ENCODE peak calls at places on chromosomes 13 and 19, in six cellular contexts. D, J, W, T, F and O are unnamed samples.

GRCh38 chr13:92716749-92717148 is 509.9 kb upstream of the GPC6 start:
- DNase-seq in F (no peak), J (no peak), D (no peak), W (peak), T (no peak), O (no peak)

GRCh38 chr13:43720780-43721397 is 65.9 kb downstream of the ENOX1 start:
- DNase-seq in J (no peak), T (no peak), D (no peak), F (no peak), W (peak), O (no peak)

GRCh38 chr13:72820156-72820897 is 38.4 kb downstream of the PIBF1 start:
- DNase-seq in J (no peak), W (peak), T (no peak), D (no peak), F (no peak), O (no peak)

GRCh38 chr19:49849433-49850220 is 1.3 kb upstream of the PTOV1 start:
- DNase-seq in J (no peak), F (no peak), T (no peak), D (no peak), W (no peak), O (no peak)

GRCh38 chr19:30662211-30662861 is 290.2 kb downstream of the ZNF536 start:
- DNase-seq in D (no peak), W (no peak), T (no peak), J (no peak), F (no peak), O (no peak)

GRCh38 chr19:28171983-28172382 is 1041.0 kb downstream of the UQCRFS1 start:
- DNase-seq in F (no peak), D (no peak), T (no peak), W (no peak), J (no peak), O (no peak)

GRCh38 chr19:14023404-14024235 is 4.3 kb upstream of the RLN3 start:
- DNase-seq in W (peak), J (no peak), T (no peak), D (no peak), F (no peak), O (peak)

GRCh38 chr13:75789451-75790197 is 153.5 kb downstream of the LMO7 start:
- DNase-seq in F (no peak), T (no peak), D (no peak), W (no peak), J (no peak), O (no peak)

GRCh38 chr13:44331912-44332840 is 41.4 kb upstream of the SERP2 start:
- DNase-seq in J (no peak), T (no peak), W (peak), F (peak), D (peak), O (peak)

GRCh38 chr13:39105110-39105509 is 66.9 kb downstream of the NHLRC3 start:
- DNase-seq in W (no peak), D (peak), T (no peak), F (no peak), J (no peak), O (peak)

GRCh38 chr13:114328595-114328994 is 14.3 kb downstream of the CHAMP1 start:
- DNase-seq in D (no peak), T (no peak), J (no peak), W (no peak), F (no peak), O (no peak)

GRCh38 chr19:33724723-33725060 is 72.0 kb upstream of the KCTD15 start:
- DNase-seq in F (no peak), J (no peak), T (no peak), W (no peak), D (no peak), O (peak)

GRCh38 chr19:44925114-44925891 is 10.9 kb downstream of the APOC1 start:
- DNase-seq in D (no peak), J (no peak), T (no peak), W (peak), F (no peak), O (no peak)

GRCh38 chr13:79447141-79447540 is 33.8 kb upstream of the NDFIP2 start:
- DNase-seq in F (no peak), J (no peak), T (no peak), D (no peak), W (no peak), O (no peak)

GRCh38 chr19:6236310-6237291 is 43.2 kb downstream of the MLLT1 start:
- DNase-seq in J (no peak), W (no peak), T (no peak), F (no peak), D (no peak), O (peak)

GRCh38 chr13:51776179-51776578 is 27.8 kb downstream of the DHRS12 start:
- DNase-seq in W (no peak), D (no peak), T (no peak), F (no peak), J (no peak), O (no peak)

GRCh38 chr19:32138416-32138815 is 207.0 kb upstream of the ZNF507 start:
- DNase-seq in W (no peak), D (no peak), F (no peak), J (no peak), T (no peak), O (no peak)

GRCh38 chr19:13118424-13119193 is 545 bp downstream of the NACC1 start:
- DNase-seq in F (peak), J (no peak), D (peak), W (peak), T (no peak), O (peak)

GRCh38 chr19:1045247-1045603 is 5.3 kb downstream of the ABCA7 start:
- DNase-seq in D (no peak), T (peak), F (peak), W (no peak), J (no peak), O (peak)

GRCh38 chr13:79547211-79547610 is 66.3 kb downstream of the NDFIP2 start:
- DNase-seq in W (no peak), T (no peak), F (no peak), D (no peak), J (no peak), O (no peak)

GRCh38 chr13:21055016-21055415 is 6.4 kb downstream of the LATS2 start:
- DNase-seq in F (no peak), D (no peak), T (no peak), J (no peak), W (no peak), O (no peak)

GRCh38 chr19:53308339-53308811 is 25.2 kb upstream of the ZNF845 start:
- DNase-seq in W (no peak), F (peak), D (no peak), T (no peak), J (no peak), O (peak)

GRCh38 chr19:14472202-14472961 is 2.8 kb downstream of the PTGER1 start:
- DNase-seq in T (peak), W (peak), J (peak), F (peak), D (peak), O (peak)

GRCh38 chr19:30066781-30067759 is 125.0 kb downstream of the URI1 start:
- DNase-seq in D (no peak), F (peak), J (no peak), W (no peak), T (no peak), O (peak)

GRCh38 chr13:67620665-67621064 is 390.5 kb upstream of the PCDH9 start:
- DNase-seq in J (no peak), D (no peak), W (peak), F (no peak), T (no peak), O (no peak)

GRCh38 chr19:37007587-37008220 is 70.5 kb upstream of the ZNF420 start:
- DNase-seq in D (peak), T (peak), W (no peak), J (peak), F (no peak), O (peak)

GRCh38 chr13:41652735-41653361 is 195.5 kb downstream of the RGCC start:
- DNase-seq in W (peak), T (peak), D (no peak), F (peak), J (peak), O (peak)

GRCh38 chr19:47713046-47714021 is at the start of gene EHD2:
- DNase-seq in J (no peak), T (peak), F (no peak), D (no peak), W (peak), O (peak)

GRCh38 chr13:40993987-40994386 is 25.1 kb downstream of the ELF1 start:
- DNase-seq in J (no peak), W (no peak), T (no peak), D (no peak), F (no peak), O (no peak)

GRCh38 chr13:102773441-102774209 is at the start of gene TEX30:
- DNase-seq in W (peak), J (peak), F (peak), D (peak), T (peak), O (peak)

GRCh38 chr13:100611678-100612492 is 23.3 kb upstream of the GGACT start:
- DNase-seq in J (no peak), T (no peak), F (no peak), D (no peak), W (no peak), O (no peak)

GRCh38 chr13:21039097-21039800 is 22.1 kb downstream of the LATS2 start:
- DNase-seq in D (no peak), W (no peak), F (no peak), T (no peak), J (no peak), O (no peak)

GRCh38 chr13:20057214-20057613 is 98.7 kb downstream of the ZMYM2 start:
- DNase-seq in F (no peak), D (no peak), J (no peak), W (no peak), T (no peak), O (no peak)

GRCh38 chr13:78147905-78148304 is 229.3 kb upstream of the EDNRB start:
- DNase-seq in J (no peak), D (no peak), W (peak), F (no peak), T (no peak), O (no peak)

GRCh38 chr19:46016426-46017094 is 6.3 kb downstream of the PGLYRP1 start:
- DNase-seq in F (peak), W (peak), D (peak), J (peak), T (peak), O (peak)

GRCh38 chr19:12055784-12056183 is 3.0 kb upstream of the ZNF878 start:
- DNase-seq in F (no peak), W (no peak), J (no peak), D (no peak), T (no peak), O (no peak)

GRCh38 chr13:32370805-32371204 is 55.5 kb downstream of the BRCA2 start:
- DNase-seq in D (no peak), T (no peak), F (no peak), J (no peak), W (no peak), O (no peak)

GRCh38 chr19:50690439-50690838 is 29.2 kb downstream of the SHANK1 start:
- DNase-seq in J (no peak), T (no peak), D (no peak), W (no peak), F (no peak), O (no peak)

GRCh38 chr13:113207890-113208423 is 512 bp downstream of the PCID2 start:
- DNase-seq in J (no peak), W (peak), F (peak), D (peak), T (no peak), O (no peak)